ENCODE peak calls at places on chromosomes 16 and 17, in six cellular contexts. M is GM06990, D is upper lobe of right lung, H is brain microvascular endothelial cell, P is progenitor cell of endocrine pancreas, N is astrocyte of the spinal cord. T is an unnamed sample.

GRCh38 chr16:51982715-51983680 is 563.9 kb downstream of the TOX3 start:
- DNase-seq in H (peak; percentile 51), P (peak; percentile 42), D (no peak), N (peak; percentile 70), M (peak; percentile 3), T (peak; percentile 42)

GRCh38 chr16:85659805-85660511 is 28.8 kb downstream of the GINS2 start:
- DNase-seq in D (peak; percentile 71), N (peak; percentile 50), M (peak; percentile 71), P (peak; percentile 67), H (peak; percentile 65), T (peak; percentile 85)

GRCh38 chr16:8951447-8952280 is 12.0 kb downstream of the USP7 start:
- DNase-seq in N (no peak), D (no peak), M (no peak), H (no peak), P (no peak), T (no peak)

GRCh38 chr16:87615621-87616041 is 13.3 kb downstream of the JPH3 start:
- DNase-seq in N (no peak), H (no peak), P (no peak), D (no peak), M (no peak), T (no peak)

GRCh38 chr16:28604186-28604565 is 5.7 kb downstream of the SULT1A1 start:
- DNase-seq in M (no peak), H (no peak), N (no peak), P (no peak), D (no peak), T (no peak)

GRCh38 chr17:45052052-45052772 is 780 bp upstream of the DCAKD start:
- DNase-seq in D (no peak), M (peak; percentile 67), H (no peak), N (peak; percentile 28), P (peak; percentile 33), T (peak; percentile 67)

GRCh38 chr17:45225051-45225700 is 3.5 kb downstream of the FMNL1 start:
- DNase-seq in H (no peak), M (peak; percentile 53), P (no peak), D (no peak), N (no peak), T (peak; percentile 34)

GRCh38 chr16:2476345-2476720 is 1.4 kb downstream of the TBC1D24 start:
- DNase-seq in H (no peak), N (no peak), P (no peak), M (no peak), D (no peak), T (no peak)

GRCh38 chr16:28304214-28304613 is 11.9 kb downstream of the SBK1 start:
- DNase-seq in P (no peak), M (no peak), N (peak; percentile 23), D (no peak), H (peak; percentile 49), T (peak; percentile 50)

GRCh38 chr16:88676502-88677242 is 9.6 kb downstream of the SNAI3 start:
- DNase-seq in M (no peak), N (no peak), P (no peak), H (no peak), D (no peak), T (no peak)

GRCh38 chr16:88671806-88672205 is 8.9 kb upstream of the MVD start:
- DNase-seq in D (no peak), N (no peak), H (no peak), M (no peak), P (no peak), T (no peak)

GRCh38 chr16:88673685-88674398 is 11.0 kb upstream of the MVD start:
- DNase-seq in P (no peak), M (no peak), H (no peak), N (no peak), D (no peak), T (no peak)

GRCh38 chr16:88669986-88670385 is 7.1 kb upstream of the MVD start:
- DNase-seq in M (no peak), D (no peak), P (no peak), H (no peak), N (no peak), T (no peak)

DNA sequence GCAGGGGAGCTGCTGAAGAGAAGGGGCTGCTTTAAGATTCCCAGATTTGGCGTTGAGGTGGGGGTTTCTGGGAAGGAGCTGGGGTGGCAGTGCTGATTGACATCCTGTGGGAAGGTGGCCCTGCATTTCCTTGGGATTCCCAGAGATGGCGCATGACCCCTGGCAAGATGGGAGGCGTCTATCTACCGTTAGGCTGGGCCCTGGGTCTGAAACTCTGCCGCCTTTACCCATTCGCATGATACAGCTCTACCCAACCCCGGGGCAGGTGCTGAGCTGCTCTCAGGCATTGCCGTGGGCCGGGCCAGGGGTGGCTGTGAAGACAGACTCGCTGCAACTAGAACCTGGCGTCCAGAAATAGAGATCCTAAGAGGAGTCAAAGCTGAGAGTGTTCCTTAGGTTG is 9.9 kb upstream of the MVD start:
- DNase-seq in P (no peak), D (no peak), M (no peak), N (no peak), H (no peak), T (peak; percentile 86)
- TF ChIP-seq CTCF in P (peak; percentile 34), D (peak; percentile 25), M (no peak), N (peak; percentile 38), H (peak; percentile 62), T (peak; percentile 74)

DNA sequence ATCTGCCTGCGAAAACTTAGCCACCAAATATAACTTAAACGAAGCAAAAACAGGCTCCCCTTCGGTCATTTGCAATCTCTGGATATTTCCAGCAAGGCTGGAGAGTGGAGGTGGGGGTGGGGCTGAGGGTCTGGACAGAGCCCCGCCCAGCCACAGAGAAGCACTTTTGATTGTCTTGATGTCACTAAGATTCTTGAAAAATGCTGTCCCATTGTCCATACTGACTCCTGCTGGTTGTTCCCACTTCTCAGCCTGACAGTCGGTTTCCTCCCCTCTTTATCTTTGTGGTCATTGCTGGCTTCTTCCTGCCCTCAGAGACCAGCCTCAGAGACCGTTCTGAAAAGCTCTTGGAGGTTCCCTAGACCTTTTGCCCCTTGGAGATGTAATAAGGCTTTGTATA is 95.0 kb upstream of the DNAH9 start:
- DNase-seq in M (no peak), N (no peak), H (no peak), D (no peak), P (no peak), T (peak; percentile 53)
- TF ChIP-seq CTCF in M (no peak), N (no peak), H (no peak), D (no peak), P (no peak), T (peak; percentile 26)

GRCh38 chr16:81718637-81719036 is 60.5 kb upstream of the PLCG2 start:
- DNase-seq in D (no peak), M (no peak), N (no peak), P (no peak), H (no peak), T (no peak)
- TF ChIP-seq CTCF in D (no peak), M (no peak), N (no peak), P (no peak), H (no peak), T (no peak)

GRCh38 chr16:30977502-30977901 is 7.5 kb upstream of the HSD3B7 start:
- DNase-seq in P (no peak), M (no peak), D (no peak), N (no peak), H (no peak), T (peak; percentile 71)
- TF ChIP-seq CTCF in P (peak; percentile 28), M (peak; percentile 38), D (peak; percentile 22), N (peak; percentile 39), H (peak; percentile 61), T (peak; percentile 78)

GRCh38 chr16:10981697-10982216 is 37.4 kb downstream of the CLEC16A start:
- DNase-seq in H (no peak), N (no peak), P (no peak), M (peak; percentile 52), D (no peak), T (peak; percentile 70)
- TF ChIP-seq CTCF in H (peak; percentile 53), N (peak; percentile 41), P (peak; percentile 17), M (peak; percentile 82), D (peak; percentile 27), T (peak; percentile 75)

GRCh38 chr17:3667366-3668278 is 756 bp downstream of the TAX1BP3 start:
- DNase-seq in N (peak; percentile 92), M (no peak), H (peak; percentile 87), D (peak; percentile 95), P (peak; percentile 73), T (peak; percentile 80)
- TF ChIP-seq CTCF in N (peak; percentile 19), M (peak; percentile 6), H (no peak), D (no peak), P (no peak), T (no peak)

T was measured in H9.